ENCODE peak calls at places on chromosomes 11 and 22, in ten cellular contexts. One of them, this sample, is unnamed.

GRCh38 chr11:93842461-93842860 is 8.0 kb downstream of the VSTM5 start:
- DNase-seq in lower lobe of right lung: no peak
- DNase-seq in heart right ventricle: no peak
- DNase-seq in left ventricle myocardium inferior: no peak
- DNase-seq in cardiac muscle cell: peak; percentile 60
- DNase-seq in CD8-positive, alpha-beta memory T cell: no peak
- DNase-seq in IMR-90: peak; percentile 71
- DNase-seq in GM23338: no peak
- DNase-seq in AG04450: peak; percentile 7
- DNase-seq in tibial artery: no peak
- DNase-seq in this sample: no peak

GRCh38 chr11:35675901-35676610 is 13.5 kb downstream of the TRIM44 start:
- DNase-seq in lower lobe of right lung: no peak
- DNase-seq in heart right ventricle: no peak
- DNase-seq in left ventricle myocardium inferior: no peak
- DNase-seq in cardiac muscle cell: peak; percentile 38
- DNase-seq in CD8-positive, alpha-beta memory T cell: no peak
- DNase-seq in IMR-90: peak; percentile 45
- DNase-seq in GM23338: no peak
- DNase-seq in AG04450: no peak
- DNase-seq in tibial artery: no peak
- DNase-seq in this sample: no peak

GRCh38 chr11:111635706-111636045 is 33.4 kb downstream of the SIK2 start:
- DNase-seq in lower lobe of right lung: no peak
- DNase-seq in heart right ventricle: peak; percentile 62
- DNase-seq in left ventricle myocardium inferior: peak; percentile 25
- DNase-seq in cardiac muscle cell: peak; percentile 76
- DNase-seq in CD8-positive, alpha-beta memory T cell: no peak
- DNase-seq in IMR-90: peak; percentile 67
- DNase-seq in GM23338: no peak
- DNase-seq in AG04450: peak; percentile 29
- DNase-seq in tibial artery: no peak
- DNase-seq in this sample: no peak

GRCh38 chr11:19553683-19554333 is 158.8 kb upstream of the NAV2 start:
- DNase-seq in lower lobe of right lung: peak; percentile 83
- DNase-seq in heart right ventricle: peak; percentile 78
- DNase-seq in left ventricle myocardium inferior: peak; percentile 76
- DNase-seq in cardiac muscle cell: peak; percentile 79
- DNase-seq in CD8-positive, alpha-beta memory T cell: peak; percentile 56
- DNase-seq in IMR-90: peak; percentile 62
- DNase-seq in GM23338: peak; percentile 93
- DNase-seq in AG04450: peak; percentile 44
- DNase-seq in tibial artery: peak; percentile 88
- DNase-seq in this sample: peak; percentile 91

GRCh38 chr11:76236092-76237026 is 30.1 kb upstream of the WNT11 start:
- DNase-seq in lower lobe of right lung: peak; percentile 72
- DNase-seq in heart right ventricle: no peak
- DNase-seq in left ventricle myocardium inferior: peak; percentile 67
- DNase-seq in cardiac muscle cell: peak; percentile 71
- DNase-seq in CD8-positive, alpha-beta memory T cell: peak; percentile 4
- DNase-seq in IMR-90: peak; percentile 33
- DNase-seq in GM23338: peak; percentile 86
- DNase-seq in AG04450: no peak
- DNase-seq in tibial artery: no peak
- DNase-seq in this sample: peak; percentile 89

GRCh38 chr11:10108901-10109665 is 184.9 kb downstream of the SBF2 start:
- DNase-seq in lower lobe of right lung: no peak
- DNase-seq in heart right ventricle: peak; percentile 41
- DNase-seq in left ventricle myocardium inferior: no peak
- DNase-seq in cardiac muscle cell: peak; percentile 70
- DNase-seq in CD8-positive, alpha-beta memory T cell: no peak
- DNase-seq in IMR-90: peak; percentile 40
- DNase-seq in GM23338: peak; percentile 7
- DNase-seq in AG04450: no peak
- DNase-seq in tibial artery: peak; percentile 74
- DNase-seq in this sample: no peak

GRCh38 chr11:68816917-68817419 is 24.7 kb downstream of the CPT1A start:
- DNase-seq in lower lobe of right lung: no peak
- DNase-seq in heart right ventricle: no peak
- DNase-seq in left ventricle myocardium inferior: no peak
- DNase-seq in cardiac muscle cell: no peak
- DNase-seq in CD8-positive, alpha-beta memory T cell: no peak
- DNase-seq in IMR-90: no peak
- DNase-seq in GM23338: no peak
- DNase-seq in AG04450: no peak
- DNase-seq in tibial artery: no peak
- DNase-seq in this sample: no peak

GRCh38 chr11:422249-422656 is 7.5 kb upstream of the SIGIRR start:
- DNase-seq in lower lobe of right lung: no peak
- DNase-seq in heart right ventricle: no peak
- DNase-seq in left ventricle myocardium inferior: no peak
- DNase-seq in cardiac muscle cell: no peak
- DNase-seq in CD8-positive, alpha-beta memory T cell: no peak
- DNase-seq in IMR-90: no peak
- DNase-seq in GM23338: no peak
- DNase-seq in AG04450: no peak
- DNase-seq in tibial artery: no peak
- DNase-seq in this sample: no peak

GRCh38 chr11:70489276-70489675 is 90.9 kb downstream of the CTTN start:
- DNase-seq in lower lobe of right lung: peak; percentile 14
- DNase-seq in heart right ventricle: no peak
- DNase-seq in left ventricle myocardium inferior: peak; percentile 10
- DNase-seq in cardiac muscle cell: no peak
- DNase-seq in CD8-positive, alpha-beta memory T cell: no peak
- DNase-seq in IMR-90: no peak
- DNase-seq in GM23338: no peak
- DNase-seq in AG04450: no peak
- DNase-seq in tibial artery: no peak
- DNase-seq in this sample: peak; percentile 13

GRCh38 chr11:116109228-116109627 is 605.0 kb upstream of the CADM1 start:
- DNase-seq in lower lobe of right lung: no peak
- DNase-seq in heart right ventricle: no peak
- DNase-seq in left ventricle myocardium inferior: no peak
- DNase-seq in cardiac muscle cell: peak; percentile 21
- DNase-seq in CD8-positive, alpha-beta memory T cell: no peak
- DNase-seq in IMR-90: peak; percentile 44
- DNase-seq in GM23338: no peak
- DNase-seq in AG04450: no peak
- DNase-seq in tibial artery: no peak
- DNase-seq in this sample: no peak

GRCh38 chr22:27420817-27421361 is 380.7 kb downstream of the MN1 start:
- DNase-seq in lower lobe of right lung: peak; percentile 64
- DNase-seq in heart right ventricle: peak; percentile 89
- DNase-seq in left ventricle myocardium inferior: peak; percentile 84
- DNase-seq in cardiac muscle cell: peak; percentile 98
- DNase-seq in CD8-positive, alpha-beta memory T cell: no peak
- DNase-seq in IMR-90: peak; percentile 95
- DNase-seq in GM23338: no peak
- DNase-seq in AG04450: peak; percentile 85
- DNase-seq in tibial artery: peak; percentile 96
- DNase-seq in this sample: peak; percentile 24

GRCh38 chr11:83951521-83951920 is 665.4 kb upstream of the CCDC90B start:
- DNase-seq in lower lobe of right lung: no peak
- DNase-seq in heart right ventricle: no peak
- DNase-seq in left ventricle myocardium inferior: no peak
- DNase-seq in cardiac muscle cell: no peak
- DNase-seq in CD8-positive, alpha-beta memory T cell: no peak
- DNase-seq in IMR-90: no peak
- DNase-seq in GM23338: no peak
- DNase-seq in AG04450: no peak
- DNase-seq in tibial artery: no peak
- DNase-seq in this sample: no peak

GRCh38 chr11:72844356-72844755 is 30.1 kb downstream of the ATG16L2 start:
- DNase-seq in lower lobe of right lung: no peak
- DNase-seq in heart right ventricle: peak; percentile 62
- DNase-seq in left ventricle myocardium inferior: no peak
- DNase-seq in cardiac muscle cell: peak; percentile 61
- DNase-seq in CD8-positive, alpha-beta memory T cell: no peak
- DNase-seq in IMR-90: peak; percentile 89
- DNase-seq in GM23338: no peak
- DNase-seq in AG04450: peak; percentile 81
- DNase-seq in tibial artery: no peak
- DNase-seq in this sample: no peak

GRCh38 chr11:3160252-3161031 is 4.7 kb downstream of the OSBPL5 start:
- DNase-seq in lower lobe of right lung: peak; percentile 87
- DNase-seq in heart right ventricle: peak; percentile 91
- DNase-seq in left ventricle myocardium inferior: peak; percentile 90
- DNase-seq in cardiac muscle cell: peak; percentile 95
- DNase-seq in CD8-positive, alpha-beta memory T cell: no peak
- DNase-seq in IMR-90: peak; percentile 92
- DNase-seq in GM23338: peak; percentile 98
- DNase-seq in AG04450: peak; percentile 79
- DNase-seq in tibial artery: peak; percentile 96
- DNase-seq in this sample: peak; percentile 88

GRCh38 chr11:133713844-133714243 is 131.5 kb downstream of the SPATA19 start:
- DNase-seq in lower lobe of right lung: no peak
- DNase-seq in heart right ventricle: no peak
- DNase-seq in left ventricle myocardium inferior: no peak
- DNase-seq in cardiac muscle cell: no peak
- DNase-seq in CD8-positive, alpha-beta memory T cell: no peak
- DNase-seq in IMR-90: no peak
- DNase-seq in GM23338: no peak
- DNase-seq in AG04450: no peak
- DNase-seq in tibial artery: no peak
- DNase-seq in this sample: no peak

GRCh38 chr11:95067828-95068244 is 1.1 kb downstream of the SRSF8 start:
- DNase-seq in lower lobe of right lung: no peak
- DNase-seq in heart right ventricle: no peak
- DNase-seq in left ventricle myocardium inferior: no peak
- DNase-seq in cardiac muscle cell: no peak
- DNase-seq in CD8-positive, alpha-beta memory T cell: no peak
- DNase-seq in IMR-90: no peak
- DNase-seq in GM23338: no peak
- DNase-seq in AG04450: no peak
- DNase-seq in tibial artery: no peak
- DNase-seq in this sample: peak; percentile 87

GRCh38 chr11:3959015-3959917 is 103.8 kb downstream of the STIM1 start:
- DNase-seq in lower lobe of right lung: no peak
- DNase-seq in heart right ventricle: no peak
- DNase-seq in left ventricle myocardium inferior: no peak
- DNase-seq in cardiac muscle cell: peak; percentile 41
- DNase-seq in CD8-positive, alpha-beta memory T cell: no peak
- DNase-seq in IMR-90: peak; percentile 71
- DNase-seq in GM23338: peak; percentile 76
- DNase-seq in AG04450: no peak
- DNase-seq in tibial artery: no peak
- DNase-seq in this sample: no peak

GRCh38 chr22:24183321-24184031 is 2.2 kb downstream of the SUSD2 start:
- DNase-seq in lower lobe of right lung: peak; percentile 62
- DNase-seq in heart right ventricle: no peak
- DNase-seq in left ventricle myocardium inferior: peak; percentile 18
- DNase-seq in cardiac muscle cell: no peak
- DNase-seq in CD8-positive, alpha-beta memory T cell: no peak
- DNase-seq in IMR-90: no peak
- DNase-seq in GM23338: no peak
- DNase-seq in AG04450: no peak
- DNase-seq in tibial artery: no peak
- DNase-seq in this sample: peak; percentile 74

DNA sequence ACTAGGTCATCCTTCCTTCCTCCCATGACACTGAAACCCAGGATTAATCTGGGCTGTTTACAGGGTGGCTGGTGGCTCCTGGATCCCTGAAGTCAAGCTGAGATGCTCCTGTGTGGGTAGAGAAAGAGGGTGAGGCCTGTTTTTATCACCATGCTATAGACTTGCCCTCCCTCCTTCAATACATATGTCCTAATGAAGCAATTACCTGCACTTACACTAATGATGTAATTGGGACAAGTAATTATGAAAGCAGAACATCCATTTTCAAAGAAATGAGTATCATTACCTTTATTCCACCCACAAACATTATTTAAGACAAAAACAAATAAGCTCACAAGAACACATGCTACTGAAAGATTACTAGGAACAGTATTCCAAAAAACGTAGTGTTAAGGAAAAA is 64.2 kb upstream of the CHRM4 start:
- DNase-seq in lower lobe of right lung: no peak
- DNase-seq in heart right ventricle: no peak
- DNase-seq in left ventricle myocardium inferior: no peak
- DNase-seq in cardiac muscle cell: no peak
- DNase-seq in CD8-positive, alpha-beta memory T cell: no peak
- DNase-seq in IMR-90: no peak
- DNase-seq in GM23338: no peak
- DNase-seq in AG04450: no peak
- DNase-seq in tibial artery: no peak
- DNase-seq in this sample: no peak
- H3K27ac ChIP-seq in lower lobe of right lung: no peak overlapping the region
- H3K27ac ChIP-seq in heart right ventricle: no peak overlapping the region
- H3K27ac ChIP-seq in left ventricle myocardium inferior: no peak overlapping the region
- H3K27ac ChIP-seq in cardiac muscle cell: no peak overlapping the region
- H3K27ac ChIP-seq in CD8-positive, alpha-beta memory T cell: no peak overlapping the region
- H3K27ac ChIP-seq in IMR-90: no peak overlapping the region
- H3K27ac ChIP-seq in GM23338: no peak overlapping the region
- H3K27ac ChIP-seq in AG04450: no peak overlapping the region
- H3K27ac ChIP-seq in tibial artery: no peak overlapping the region
- H3K27ac ChIP-seq in this sample: no peak overlapping the region

DNA sequence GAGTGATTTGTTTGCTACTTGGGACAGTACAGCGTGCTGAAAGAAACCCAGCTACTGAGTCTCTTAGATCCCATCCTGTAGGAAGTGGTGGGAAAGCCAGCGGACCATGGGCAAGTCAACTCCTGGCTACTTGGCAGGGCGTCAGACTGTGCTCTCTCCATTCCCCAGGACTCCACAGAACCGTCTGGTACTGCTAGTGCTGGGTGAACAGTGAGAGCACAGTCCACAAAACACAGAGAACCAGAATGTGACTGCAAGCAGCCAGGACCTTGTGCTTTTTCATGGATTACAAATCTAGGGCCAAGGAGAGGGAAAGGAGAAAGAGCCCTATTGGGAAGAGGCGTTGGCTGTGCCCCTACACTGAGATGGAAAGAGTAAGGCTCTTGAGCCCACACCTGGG is 10.2 kb downstream of the BID start:
- DNase-seq in lower lobe of right lung: no peak
- DNase-seq in heart right ventricle: no peak
- DNase-seq in left ventricle myocardium inferior: no peak
- DNase-seq in cardiac muscle cell: no peak
- DNase-seq in CD8-positive, alpha-beta memory T cell: no peak
- DNase-seq in IMR-90: no peak
- DNase-seq in GM23338: no peak
- DNase-seq in AG04450: no peak
- DNase-seq in tibial artery: no peak
- DNase-seq in this sample: no peak
- H3K27ac ChIP-seq in lower lobe of right lung: no peak overlapping the region
- H3K27ac ChIP-seq in heart right ventricle: no peak overlapping the region
- H3K27ac ChIP-seq in left ventricle myocardium inferior: no peak overlapping the region
- H3K27ac ChIP-seq in cardiac muscle cell: no peak overlapping the region
- H3K27ac ChIP-seq in CD8-positive, alpha-beta memory T cell: no peak overlapping the region
- H3K27ac ChIP-seq in IMR-90: no peak overlapping the region
- H3K27ac ChIP-seq in GM23338: no peak overlapping the region
- H3K27ac ChIP-seq in AG04450: no peak overlapping the region
- H3K27ac ChIP-seq in tibial artery: no peak overlapping the region
- H3K27ac ChIP-seq in this sample: no peak overlapping the region

GRCh38 chr11:8719260-8720190 is 36.9 kb downstream of the RPL27A start:
- DNase-seq in lower lobe of right lung: no peak
- DNase-seq in heart right ventricle: peak; percentile 53
- DNase-seq in left ventricle myocardium inferior: peak; percentile 57
- DNase-seq in cardiac muscle cell: peak; percentile 84
- DNase-seq in CD8-positive, alpha-beta memory T cell: no peak
- DNase-seq in IMR-90: peak; percentile 96
- DNase-seq in GM23338: no peak
- DNase-seq in AG04450: peak; percentile 73
- DNase-seq in tibial artery: peak; percentile 87
- DNase-seq in this sample: no peak
- H3K27ac ChIP-seq in lower lobe of right lung: peak overlapping the region; percentile 81
- H3K27ac ChIP-seq in heart right ventricle: peak overlapping the region; percentile 90
- H3K27ac ChIP-seq in left ventricle myocardium inferior: peak overlapping the region; percentile 85
- H3K27ac ChIP-seq in cardiac muscle cell: no peak overlapping the region
- H3K27ac ChIP-seq in CD8-positive, alpha-beta memory T cell: no peak overlapping the region
- H3K27ac ChIP-seq in IMR-90: peak overlapping the region; percentile 99
- H3K27ac ChIP-seq in GM23338: no peak overlapping the region
- H3K27ac ChIP-seq in AG04450: peak overlapping the region; percentile 96
- H3K27ac ChIP-seq in tibial artery: peak overlapping the region; percentile 81
- H3K27ac ChIP-seq in this sample: no peak overlapping the region

GRCh38 chr11:117687776-117688175 is 109.2 kb downstream of the DSCAML1 start:
- DNase-seq in lower lobe of right lung: no peak
- DNase-seq in heart right ventricle: no peak
- DNase-seq in left ventricle myocardium inferior: no peak
- DNase-seq in cardiac muscle cell: no peak
- DNase-seq in CD8-positive, alpha-beta memory T cell: no peak
- DNase-seq in IMR-90: no peak
- DNase-seq in GM23338: no peak
- DNase-seq in AG04450: no peak
- DNase-seq in tibial artery: no peak
- DNase-seq in this sample: no peak
- H3K27ac ChIP-seq in lower lobe of right lung: no peak overlapping the region
- H3K27ac ChIP-seq in heart right ventricle: no peak overlapping the region
- H3K27ac ChIP-seq in left ventricle myocardium inferior: no peak overlapping the region
- H3K27ac ChIP-seq in cardiac muscle cell: no peak overlapping the region
- H3K27ac ChIP-seq in CD8-positive, alpha-beta memory T cell: no peak overlapping the region
- H3K27ac ChIP-seq in IMR-90: no peak overlapping the region
- H3K27ac ChIP-seq in GM23338: no peak overlapping the region
- H3K27ac ChIP-seq in AG04450: no peak overlapping the region
- H3K27ac ChIP-seq in tibial artery: no peak overlapping the region
- H3K27ac ChIP-seq in this sample: no peak overlapping the region

This sample was measured in spleen.